ENCODE peak calls at places on chromosome 22, in ten cellular contexts. J is EL; W is substantia nigra; X is activated CD4-positive, alpha-beta T cell treated with anti-CD3 and anti-CD28 coated beads for 48 hours; E is AG20443; V is memory B cell; H is T-helper 1 cell; I is activated naive CD4-positive, alpha-beta T cell; Y is activated T-cell treated with anti-CD3 and anti-CD28 coated beads for 1 hour; S is left cardiac atrium. O is an unnamed sample.

GRCh38 chr22:29302402-29302680 is 4.1 kb upstream of the GAS2L1 start:
- DNase-seq in J (no peak), W (no peak), X (no peak), E (no peak), V (no peak), H (no peak), I (no peak), Y (no peak), S (no peak), O (no peak)

GRCh38 chr22:43477966-43478365 is 66.2 kb downstream of the MPPED1 start:
- DNase-seq in J (no peak), W (no peak), X (no peak), E (no peak), V (no peak), H (no peak), I (no peak), Y (no peak), S (no peak), O (no peak)

GRCh38 chr22:20092477-20092854 is 12.4 kb downstream of the DGCR8 start:
- DNase-seq in J (no peak), W (no peak), X (no peak), E (no peak), V (no peak), H (no peak), I (no peak), Y (no peak), S (no peak), O (no peak)

GRCh38 chr22:46354993-46355305 is 19.4 kb downstream of the TRMU start:
- DNase-seq in J (no peak), W (no peak), X (no peak), E (no peak), V (no peak), H (no peak), I (no peak), Y (no peak), S (no peak), O (no peak)

GRCh38 chr22:36552300-36552699 is 23.3 kb upstream of the EIF3D start:
- DNase-seq in J (no peak), W (no peak), X (no peak), E (no peak), V (no peak), H (no peak), I (no peak), Y (no peak), S (no peak), O (no peak)

GRCh38 chr22:47775686-47776085 is 1013.2 kb downstream of the TBC1D22A start:
- DNase-seq in J (no peak), W (no peak), X (no peak), E (no peak), V (no peak), H (no peak), I (no peak), Y (no peak), S (no peak), O (no peak)

GRCh38 chr22:45958971-45959370 is 18.0 kb downstream of the WNT7B start:
- DNase-seq in J (no peak), W (no peak), X (no peak), E (no peak), V (no peak), H (no peak), I (no peak), Y (no peak), S (no peak), O (no peak)

GRCh38 chr22:26471522-26471921 is 12.1 kb downstream of the HPS4 start:
- DNase-seq in J (peak), W (no peak), X (no peak), E (peak), V (no peak), H (no peak), I (no peak), Y (no peak), S (no peak), O (no peak)

GRCh38 chr22:41940853-41941765 is 5.8 kb downstream of the CENPM start:
- DNase-seq in J (peak), W (peak), X (peak), E (peak), V (peak), H (peak), I (peak), Y (peak), S (peak), O (no peak)

GRCh38 chr22:44186737-44187136 is 6.0 kb downstream of the PARVG start:
- DNase-seq in J (no peak), W (no peak), X (no peak), E (no peak), V (no peak), H (no peak), I (no peak), Y (no peak), S (no peak), O (no peak)

GRCh38 chr22:42317691-42318547 is 47.5 kb upstream of the TCF20 start:
- DNase-seq in J (no peak), W (no peak), X (no peak), E (no peak), V (no peak), H (no peak), I (no peak), Y (no peak), S (no peak), O (no peak)

GRCh38 chr22:22888509-22889353 is 1.1 kb downstream of the IGLL5 start:
- DNase-seq in J (no peak), W (no peak), X (no peak), E (no peak), V (no peak), H (no peak), I (no peak), Y (no peak), S (no peak), O (no peak)

GRCh38 chr22:29207231-29207550 is 1.5 kb downstream of the EMID1 start:
- DNase-seq in J (no peak), W (no peak), X (no peak), E (no peak), V (no peak), H (no peak), I (no peak), Y (no peak), S (no peak), O (no peak)

GRCh38 chr22:46352691-46353386 is 17.3 kb downstream of the TRMU start:
- DNase-seq in J (peak), W (no peak), X (no peak), E (no peak), V (no peak), H (no peak), I (no peak), Y (no peak), S (peak), O (no peak)

GRCh38 chr22:19844423-19845368 is 10.0 kb downstream of the GNB1L start:
- DNase-seq in J (peak), W (no peak), X (peak), E (peak), V (no peak), H (no peak), I (no peak), Y (no peak), S (peak), O (no peak)

GRCh38 chr22:38505595-38506117 is 455 bp downstream of the DDX17 start:
- DNase-seq in J (peak), W (peak), X (peak), E (peak), V (peak), H (peak), I (peak), Y (peak), S (peak), O (no peak)

GRCh38 chr22:32698926-32699619 is 102.4 kb upstream of the TIMP3 start:
- DNase-seq in J (no peak), W (no peak), X (no peak), E (no peak), V (no peak), H (no peak), I (no peak), Y (no peak), S (peak), O (no peak)

GRCh38 chr22:44587004-44587793 is 89.2 kb upstream of the RTL6 start:
- DNase-seq in J (no peak), W (no peak), X (no peak), E (peak), V (no peak), H (no peak), I (no peak), Y (no peak), S (peak), O (no peak)

GRCh38 chr22:20588092-20588842 is 80.9 kb downstream of the MED15 start:
- DNase-seq in J (no peak), W (no peak), X (no peak), E (no peak), V (no peak), H (no peak), I (no peak), Y (no peak), S (no peak), O (no peak)

GRCh38 chr22:46459347-46460065 is 77.9 kb downstream of the CELSR1 start:
- DNase-seq in J (no peak), W (no peak), X (no peak), E (no peak), V (no peak), H (no peak), I (no peak), Y (no peak), S (no peak), O (no peak)

GRCh38 chr22:27331526-27332281 is 469.9 kb downstream of the MN1 start:
- DNase-seq in J (peak), W (no peak), X (peak), E (peak), V (no peak), H (no peak), I (no peak), Y (no peak), S (peak), O (no peak)

GRCh38 chr22:29716814-29717213 is 3.0 kb upstream of the CABP7 start:
- DNase-seq in J (peak), W (peak), X (peak), E (peak), V (no peak), H (no peak), I (no peak), Y (no peak), S (peak), O (no peak)

GRCh38 chr22:31099841-31100761 is 7.3 kb downstream of the SELENOM start:
- DNase-seq in J (no peak), W (no peak), X (no peak), E (no peak), V (no peak), H (no peak), I (no peak), Y (no peak), S (no peak), O (no peak)

GRCh38 chr22:16818538-16818937 is 6.7 kb downstream of the XKR3 start:
- DNase-seq in J (no peak), W (no peak), X (no peak), E (no peak), V (no peak), H (no peak), I (no peak), Y (no peak), S (no peak), O (no peak)